ENCODE peak calls at places on chromosomes 11 and 22, in ten cellular contexts. A is fibroblast of lung; B is neural crest cell; R is epithelial cell of proximal tubule; M is cardiac fibroblast; T is Calu3; F is IMR-90; W is omental fat pad; O is CD4-positive, alpha-beta T cell; H is lung. Y is an unnamed sample.

GRCh38 chr11:2772544-2773031 is 72.8 kb upstream of the KCNQ1OT1 start:
- DNase-seq in A (peak), B (no peak), R (no peak), M (peak), T (peak), F (peak), W (no peak), O (peak), H (no peak), Y (no peak)

GRCh38 chr11:120425527-120425926 is 86.0 kb upstream of the GRIK4 start:
- DNase-seq in A (no peak), B (no peak), R (no peak), M (no peak), T (no peak), F (no peak), W (no peak), O (no peak), H (no peak), Y (no peak)

GRCh38 chr11:125626381-125626950 is 1.5 kb downstream of the CHEK1 start:
- DNase-seq in A (no peak), B (no peak), R (no peak), M (no peak), T (no peak), F (peak), W (no peak), O (no peak), H (no peak), Y (peak)

GRCh38 chr11:88522624-88523361 is 185.3 kb upstream of the CTSC start:
- DNase-seq in A (no peak), B (no peak), R (no peak), M (no peak), T (no peak), F (no peak), W (no peak), O (no peak), H (no peak), Y (no peak)

GRCh38 chr11:119179983-119180382 is 5.3 kb upstream of the NHERF4 start:
- DNase-seq in A (no peak), B (no peak), R (no peak), M (no peak), T (no peak), F (no peak), W (no peak), O (no peak), H (no peak), Y (no peak)

GRCh38 chr11:23288001-23288783 is 427.9 kb upstream of the CCDC179 start:
- DNase-seq in A (peak), B (no peak), R (peak), M (peak), T (no peak), F (peak), W (no peak), O (no peak), H (no peak), Y (no peak)

GRCh38 chr11:122882809-122883681 is 486 bp downstream of the JHY start:
- DNase-seq in A (no peak), B (peak), R (no peak), M (peak), T (peak), F (peak), W (no peak), O (peak), H (peak), Y (peak)

GRCh38 chr11:123233280-123233977 is 38.4 kb upstream of the CLMP start:
- DNase-seq in A (no peak), B (no peak), R (no peak), M (no peak), T (no peak), F (no peak), W (no peak), O (no peak), H (no peak), Y (peak)

GRCh38 chr11:2780850-2781412 is 81.1 kb upstream of the KCNQ1OT1 start:
- DNase-seq in A (no peak), B (peak), R (no peak), M (no peak), T (no peak), F (no peak), W (no peak), O (no peak), H (peak), Y (no peak)

GRCh38 chr11:47314992-47315391 is 37.5 kb downstream of the MYBPC3 start:
- DNase-seq in A (no peak), B (no peak), R (no peak), M (peak), T (no peak), F (peak), W (no peak), O (no peak), H (no peak), Y (no peak)

GRCh38 chr11:103792981-103793468 is 243.4 kb upstream of the DDI1 start:
- DNase-seq in A (peak), B (no peak), R (no peak), M (peak), T (no peak), F (peak), W (no peak), O (no peak), H (no peak), Y (no peak)

GRCh38 chr11:15035283-15035682 is 38.1 kb upstream of the CALCB start:
- DNase-seq in A (no peak), B (no peak), R (no peak), M (no peak), T (peak), F (no peak), W (no peak), O (no peak), H (no peak), Y (no peak)

GRCh38 chr22:50548046-50548912 is 2.6 kb downstream of the KLHDC7B start:
- DNase-seq in A (no peak), B (no peak), R (no peak), M (no peak), T (no peak), F (no peak), W (no peak), O (peak), H (no peak), Y (peak)

GRCh38 chr11:105046898-105047579 is 1.9 kb upstream of the CARD16 start:
- DNase-seq in A (peak), B (no peak), R (peak), M (peak), T (peak), F (peak), W (no peak), O (no peak), H (peak), Y (no peak)

GRCh38 chr11:794766-795637 is 3.1 kb downstream of the SLC25A22 start:
- DNase-seq in A (no peak), B (no peak), R (no peak), M (no peak), T (peak), F (no peak), W (no peak), O (no peak), H (no peak), Y (no peak)

GRCh38 chr11:131109256-131109655 is 193.0 kb upstream of the SNX19 start:
- DNase-seq in A (peak), B (no peak), R (no peak), M (peak), T (no peak), F (peak), W (no peak), O (no peak), H (no peak), Y (no peak)

GRCh38 chr11:33737362-33737821 is 1.2 kb upstream of the CD59 start:
- DNase-seq in A (peak), B (no peak), R (no peak), M (peak), T (no peak), F (no peak), W (no peak), O (no peak), H (no peak), Y (no peak)

GRCh38 chr11:67665537-67666302 is 8.7 kb downstream of the ALDH3B2 start:
- DNase-seq in A (no peak), B (no peak), R (no peak), M (no peak), T (peak), F (no peak), W (no peak), O (no peak), H (peak), Y (peak)

GRCh38 chr11:59680287-59681154 is 11.7 kb upstream of the PATL1 start:
- DNase-seq in A (peak), B (peak), R (no peak), M (peak), T (peak), F (peak), W (no peak), O (peak), H (peak), Y (peak)

GRCh38 chr11:18329196-18329870 is 7.0 kb downstream of the GTF2H1 start:
- DNase-seq in A (no peak), B (no peak), R (no peak), M (peak), T (no peak), F (no peak), W (no peak), O (no peak), H (no peak), Y (peak)

GRCh38 chr22:43848366-43849171 is 13.7 kb downstream of the SULT4A1 start:
- DNase-seq in A (peak), B (no peak), R (no peak), M (peak), T (no peak), F (peak), W (no peak), O (peak), H (no peak), Y (no peak)

GRCh38 chr11:33329705-33330329 is 72.6 kb downstream of the HIPK3 start:
- DNase-seq in A (peak), B (peak), R (no peak), M (peak), T (peak), F (peak), W (no peak), O (peak), H (no peak), Y (peak)

GRCh38 chr11:103631841-103632240 is 404.6 kb upstream of the DDI1 start:
- DNase-seq in A (peak), B (no peak), R (no peak), M (peak), T (no peak), F (no peak), W (no peak), O (no peak), H (no peak), Y (no peak)

GRCh38 chr11:85590848-85591483 is 36.2 kb downstream of the DLG2 start:
- DNase-seq in A (peak), B (no peak), R (no peak), M (peak), T (no peak), F (peak), W (no peak), O (no peak), H (no peak), Y (peak)

GRCh38 chr22:38291201-38291777 is 18.5 kb upstream of the TMEM184B start:
- DNase-seq in A (no peak), B (no peak), R (no peak), M (no peak), T (no peak), F (no peak), W (no peak), O (no peak), H (no peak), Y (no peak)
- TF ChIP-seq CTCF in A (no peak), B (no peak), R (no peak), M (no peak), T (no peak), F (no peak), W (no peak), O (no peak), H (no peak), Y (no peak)

DNA sequence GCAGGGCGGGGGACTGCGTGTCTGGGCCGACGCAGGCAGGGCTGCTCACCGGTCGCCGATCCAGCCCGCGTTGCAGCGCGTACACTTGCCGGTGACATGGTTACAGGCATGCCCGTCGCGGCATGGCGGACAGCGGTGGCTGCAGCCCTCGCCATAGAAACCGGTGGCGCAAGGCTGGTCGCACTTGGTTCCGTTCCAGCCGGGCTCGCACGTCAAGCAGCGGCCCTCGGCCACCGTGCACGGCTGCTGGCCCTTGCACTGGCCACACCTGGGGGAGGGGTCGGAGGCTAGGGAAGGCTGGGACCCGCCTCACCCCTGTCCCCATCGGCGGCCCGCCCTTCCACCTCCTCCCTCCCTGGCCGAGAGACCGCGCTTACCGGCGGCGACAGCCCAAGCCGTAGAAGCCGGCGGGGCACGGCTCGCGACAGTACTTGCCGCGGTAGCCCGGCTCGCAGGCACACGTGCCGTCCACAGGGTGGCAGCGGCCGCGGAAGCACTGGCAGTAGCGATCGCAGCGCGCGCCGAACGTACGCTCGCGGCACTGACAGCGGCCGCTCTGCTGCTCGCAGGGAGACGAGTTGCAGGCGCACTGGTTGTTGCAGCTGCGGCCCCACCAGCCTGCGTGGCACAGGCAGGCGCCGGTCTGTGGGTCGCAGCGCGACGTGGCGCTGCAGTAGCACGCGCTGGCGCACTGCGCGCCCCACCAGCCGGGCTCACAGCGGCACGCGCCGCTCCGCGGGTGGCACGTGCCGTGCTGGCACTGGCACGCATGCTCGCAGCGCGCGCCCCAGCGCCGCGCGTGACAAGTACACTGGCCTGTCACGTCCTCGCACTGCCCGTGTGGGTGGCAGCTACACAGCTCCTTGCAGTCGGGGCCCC is 6.7 kb downstream of the SCARF2 start:
- DNase-seq in A (peak), B (peak), R (no peak), M (no peak), T (peak), F (no peak), W (no peak), O (peak), H (no peak), Y (peak)
- TF ChIP-seq CTCF in A (peak), B (peak), R (peak), M (no peak), T (peak), F (no peak), W (no peak), O (peak), H (no peak), Y (no peak)

DNA sequence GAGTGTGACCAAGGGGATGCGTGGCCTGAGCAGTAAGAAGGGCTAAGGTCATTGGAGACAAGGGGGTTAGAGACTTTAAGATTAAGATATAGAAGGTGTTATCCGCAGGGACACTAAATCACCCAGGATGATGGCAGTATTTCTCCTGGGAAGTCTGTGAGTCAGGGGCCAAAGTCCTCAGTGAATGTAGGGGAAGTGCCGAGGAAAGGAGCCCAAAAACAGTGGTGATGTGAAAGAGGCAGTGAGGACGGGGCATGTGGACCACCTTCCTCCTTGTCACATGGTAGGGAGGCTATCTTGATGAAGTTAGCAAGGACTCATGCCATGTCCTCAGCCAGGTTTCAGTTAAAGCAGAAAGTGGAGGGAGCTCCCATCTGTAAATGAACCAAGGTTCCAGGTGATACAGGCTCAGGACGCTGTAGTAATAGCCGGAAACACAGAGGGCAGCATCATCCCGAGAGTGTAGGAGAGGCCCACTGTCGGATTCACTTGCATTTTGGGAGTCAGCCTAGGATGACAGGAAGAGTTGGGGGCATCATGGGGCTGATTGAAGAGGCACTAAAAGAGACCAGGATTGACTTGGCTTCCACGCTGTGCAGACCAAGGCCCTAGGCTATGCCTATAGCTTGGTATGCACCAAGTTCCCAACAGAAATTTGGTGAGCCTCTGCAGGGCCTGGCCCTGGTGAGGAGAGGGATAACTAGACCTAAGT is 33.5 kb downstream of the WEE1 start:
- DNase-seq in A (no peak), B (no peak), R (no peak), M (no peak), T (peak), F (no peak), W (no peak), O (no peak), H (no peak), Y (no peak)
- TF ChIP-seq CTCF in A (no peak), B (no peak), R (peak), M (no peak), T (no peak), F (no peak), W (no peak), O (no peak), H (no peak), Y (no peak)

GRCh38 chr11:43585877-43586608 is 94.5 kb upstream of the HSD17B12 start:
- DNase-seq in A (no peak), B (no peak), R (no peak), M (no peak), T (no peak), F (no peak), W (no peak), O (no peak), H (no peak), Y (no peak)
- TF ChIP-seq CTCF in A (no peak), B (no peak), R (no peak), M (no peak), T (no peak), F (no peak), W (no peak), O (no peak), H (no peak), Y (no peak)

GRCh38 chr11:12099132-12099873 is 11.1 kb upstream of the MICAL2 start:
- DNase-seq in A (no peak), B (no peak), R (no peak), M (no peak), T (no peak), F (no peak), W (no peak), O (no peak), H (no peak), Y (no peak)
- TF ChIP-seq CTCF in A (peak), B (peak), R (peak), M (peak), T (no peak), F (peak), W (no peak), O (no peak), H (no peak), Y (no peak)

DNA sequence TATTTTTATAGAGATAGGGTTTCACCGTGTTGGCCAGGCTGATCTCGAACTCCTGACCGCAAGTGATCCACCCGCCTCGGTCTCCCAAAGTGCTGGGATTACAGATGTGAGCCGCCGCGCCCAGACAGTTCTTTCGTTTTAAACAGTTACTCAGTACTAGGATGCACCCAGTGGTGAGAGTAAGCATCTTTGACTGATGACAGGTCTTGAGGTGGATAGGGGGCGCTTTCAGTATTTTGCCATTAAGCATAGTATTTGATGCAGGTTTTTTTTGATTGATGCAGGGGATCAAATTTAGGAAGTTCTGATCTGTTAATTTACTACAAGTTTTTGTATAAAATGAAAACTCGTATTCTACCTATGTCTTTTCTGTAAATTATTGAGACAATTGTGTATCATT is 13.2 kb upstream of the TRIM34 start:
- DNase-seq in A (no peak), B (no peak), R (no peak), M (no peak), T (no peak), F (no peak), W (no peak), O (no peak), H (no peak), Y (no peak)
- TF ChIP-seq CTCF in A (no peak), B (no peak), R (peak), M (no peak), T (no peak), F (no peak), W (no peak), O (no peak), H (no peak), Y (no peak)

GRCh38 chr11:65211293-65212105 is 29.8 kb downstream of the CAPN1 start:
- DNase-seq in A (no peak), B (no peak), R (no peak), M (no peak), T (no peak), F (no peak), W (no peak), O (peak), H (no peak), Y (no peak)
- TF ChIP-seq CTCF in A (no peak), B (no peak), R (no peak), M (no peak), T (no peak), F (no peak), W (no peak), O (no peak), H (no peak), Y (no peak)